ENCODE peak calls at places on chromosomes 12 and 14, in nine cellular contexts. One of them, this sample, is unnamed.

GRCh38 chr14:35331605-35332516 is 39.7 kb downstream of the PSMA6 start:
- DNase-seq in cardiac fibroblast: peak; percentile 45
- DNase-seq in smooth muscle cell of the brain vasculature: no peak
- DNase-seq in osteocyte: peak; percentile 76
- DNase-seq in SHP77: peak; percentile 49
- DNase-seq in LoVo: peak; percentile 74
- DNase-seq in MG63: no peak
- DNase-seq in B cell: no peak
- DNase-seq in astrocyte of the hippocampus: peak; percentile 47
- DNase-seq in this sample: no peak

GRCh38 chr12:109961201-109961600 is 35.0 kb downstream of the GIT2 start:
- DNase-seq in cardiac fibroblast: peak; percentile 44
- DNase-seq in smooth muscle cell of the brain vasculature: no peak
- DNase-seq in MG63: no peak
- DNase-seq in astrocyte of the hippocampus: peak; percentile 68
- DNase-seq in SHP77: no peak
- DNase-seq in B cell: no peak
- DNase-seq in osteocyte: no peak
- DNase-seq in LoVo: no peak
- DNase-seq in this sample: no peak

GRCh38 chr12:123267991-123268843 is 3.4 kb downstream of the CDK2AP1 start:
- DNase-seq in osteocyte: no peak
- DNase-seq in cardiac fibroblast: no peak
- DNase-seq in LoVo: no peak
- DNase-seq in B cell: no peak
- DNase-seq in smooth muscle cell of the brain vasculature: no peak
- DNase-seq in astrocyte of the hippocampus: peak; percentile 66
- DNase-seq in SHP77: peak; percentile 92
- DNase-seq in MG63: no peak
- DNase-seq in this sample: no peak

GRCh38 chr12:94304566-94305061 is 155.1 kb downstream of the CEP83 start:
- DNase-seq in astrocyte of the hippocampus: peak; percentile 89
- DNase-seq in SHP77: no peak
- DNase-seq in cardiac fibroblast: peak; percentile 36
- DNase-seq in B cell: no peak
- DNase-seq in MG63: no peak
- DNase-seq in smooth muscle cell of the brain vasculature: no peak
- DNase-seq in osteocyte: no peak
- DNase-seq in LoVo: no peak
- DNase-seq in this sample: no peak

GRCh38 chr12:103632554-103633216 is 45.6 kb downstream of the STAB2 start:
- DNase-seq in cardiac fibroblast: peak; percentile 69
- DNase-seq in MG63: peak; percentile 45
- DNase-seq in B cell: no peak
- DNase-seq in smooth muscle cell of the brain vasculature: no peak
- DNase-seq in LoVo: peak; percentile 72
- DNase-seq in osteocyte: no peak
- DNase-seq in astrocyte of the hippocampus: peak; percentile 46
- DNase-seq in SHP77: peak; percentile 61
- DNase-seq in this sample: peak; percentile 82

GRCh38 chr12:78494911-78495310 is 369.7 kb upstream of the SYT1 start:
- DNase-seq in SHP77: no peak
- DNase-seq in smooth muscle cell of the brain vasculature: peak; percentile 26
- DNase-seq in MG63: no peak
- DNase-seq in B cell: no peak
- DNase-seq in cardiac fibroblast: peak; percentile 1
- DNase-seq in astrocyte of the hippocampus: peak; percentile 58
- DNase-seq in LoVo: no peak
- DNase-seq in osteocyte: no peak
- DNase-seq in this sample: no peak

GRCh38 chr12:122336015-122336946 is 70.0 kb upstream of the VPS33A start:
- DNase-seq in cardiac fibroblast: peak; percentile 61
- DNase-seq in SHP77: peak; percentile 10
- DNase-seq in smooth muscle cell of the brain vasculature: no peak
- DNase-seq in LoVo: peak; percentile 54
- DNase-seq in astrocyte of the hippocampus: peak; percentile 47
- DNase-seq in MG63: peak; percentile 23
- DNase-seq in osteocyte: peak; percentile 19
- DNase-seq in B cell: peak; percentile 44
- DNase-seq in this sample: peak; percentile 22

GRCh38 chr12:50504798-50505385 is at the start of gene DIP2B:
- DNase-seq in LoVo: peak; percentile 97
- DNase-seq in osteocyte: peak; percentile 98
- DNase-seq in astrocyte of the hippocampus: peak; percentile 97
- DNase-seq in B cell: peak; percentile 96
- DNase-seq in cardiac fibroblast: peak; percentile 95
- DNase-seq in SHP77: peak; percentile 87
- DNase-seq in MG63: peak; percentile 92
- DNase-seq in smooth muscle cell of the brain vasculature: peak; percentile 72
- DNase-seq in this sample: peak; percentile 99

GRCh38 chr12:81329088-81329487 is 251.2 kb downstream of the ACSS3 start:
- DNase-seq in smooth muscle cell of the brain vasculature: no peak
- DNase-seq in cardiac fibroblast: peak; percentile 5
- DNase-seq in B cell: no peak
- DNase-seq in MG63: peak; percentile 5
- DNase-seq in osteocyte: no peak
- DNase-seq in astrocyte of the hippocampus: peak; percentile 3
- DNase-seq in SHP77: no peak
- DNase-seq in LoVo: peak; percentile 28
- DNase-seq in this sample: no peak

GRCh38 chr12:1360812-1361211 is 233.6 kb downstream of the FBXL14 start:
- DNase-seq in smooth muscle cell of the brain vasculature: no peak
- DNase-seq in cardiac fibroblast: no peak
- DNase-seq in osteocyte: no peak
- DNase-seq in B cell: no peak
- DNase-seq in astrocyte of the hippocampus: peak; percentile 83
- DNase-seq in MG63: peak; percentile 82
- DNase-seq in LoVo: no peak
- DNase-seq in SHP77: no peak
- DNase-seq in this sample: no peak

GRCh38 chr14:24712909-24713308 is 78.9 kb upstream of the GZMB start:
- DNase-seq in B cell: no peak
- DNase-seq in astrocyte of the hippocampus: no peak
- DNase-seq in MG63: no peak
- DNase-seq in SHP77: peak; percentile 18
- DNase-seq in osteocyte: no peak
- DNase-seq in smooth muscle cell of the brain vasculature: no peak
- DNase-seq in LoVo: no peak
- DNase-seq in cardiac fibroblast: no peak
- DNase-seq in this sample: no peak

GRCh38 chr14:79356040-79356439 is 855.3 kb downstream of the DIO2 start:
- DNase-seq in MG63: no peak
- DNase-seq in LoVo: no peak
- DNase-seq in osteocyte: no peak
- DNase-seq in smooth muscle cell of the brain vasculature: no peak
- DNase-seq in B cell: no peak
- DNase-seq in astrocyte of the hippocampus: peak; percentile 53
- DNase-seq in cardiac fibroblast: peak; percentile 3
- DNase-seq in SHP77: no peak
- DNase-seq in this sample: no peak

GRCh38 chr14:103316723-103317122 is 17.3 kb upstream of the EIF5 start:
- DNase-seq in LoVo: no peak
- DNase-seq in MG63: no peak
- DNase-seq in cardiac fibroblast: no peak
- DNase-seq in osteocyte: no peak
- DNase-seq in SHP77: no peak
- DNase-seq in smooth muscle cell of the brain vasculature: no peak
- DNase-seq in B cell: no peak
- DNase-seq in astrocyte of the hippocampus: no peak
- DNase-seq in this sample: no peak

GRCh38 chr12:132445884-132446471 is 44.0 kb upstream of the FBRSL1 start:
- DNase-seq in LoVo: peak; percentile 92
- DNase-seq in MG63: peak; percentile 88
- DNase-seq in smooth muscle cell of the brain vasculature: no peak
- DNase-seq in osteocyte: no peak
- DNase-seq in cardiac fibroblast: peak; percentile 80
- DNase-seq in astrocyte of the hippocampus: peak; percentile 23
- DNase-seq in B cell: no peak
- DNase-seq in SHP77: peak; percentile 100
- DNase-seq in this sample: no peak

GRCh38 chr12:117142094-117142493 is 42.9 kb upstream of the TESC start:
- DNase-seq in MG63: no peak
- DNase-seq in SHP77: no peak
- DNase-seq in B cell: peak; percentile 68
- DNase-seq in smooth muscle cell of the brain vasculature: no peak
- DNase-seq in osteocyte: no peak
- DNase-seq in cardiac fibroblast: no peak
- DNase-seq in astrocyte of the hippocampus: no peak
- DNase-seq in LoVo: no peak
- DNase-seq in this sample: no peak

GRCh38 chr14:32702571-32702970 is 236.1 kb upstream of the NPAS3 start:
- DNase-seq in astrocyte of the hippocampus: peak; percentile 95
- DNase-seq in osteocyte: no peak
- DNase-seq in MG63: peak; percentile 52
- DNase-seq in B cell: peak; percentile 42
- DNase-seq in SHP77: no peak
- DNase-seq in LoVo: no peak
- DNase-seq in smooth muscle cell of the brain vasculature: no peak
- DNase-seq in cardiac fibroblast: peak; percentile 57
- DNase-seq in this sample: peak; percentile 52

GRCh38 chr12:92139634-92140555 is 5.8 kb downstream of the BTG1 start:
- DNase-seq in cardiac fibroblast: no peak
- DNase-seq in osteocyte: no peak
- DNase-seq in smooth muscle cell of the brain vasculature: no peak
- DNase-seq in SHP77: no peak
- DNase-seq in astrocyte of the hippocampus: peak; percentile 32
- DNase-seq in B cell: no peak
- DNase-seq in MG63: no peak
- DNase-seq in LoVo: no peak
- DNase-seq in this sample: no peak

GRCh38 chr12:116689586-116689985 is 48.3 kb downstream of the SPRING1 start:
- DNase-seq in astrocyte of the hippocampus: no peak
- DNase-seq in LoVo: no peak
- DNase-seq in B cell: no peak
- DNase-seq in smooth muscle cell of the brain vasculature: no peak
- DNase-seq in MG63: no peak
- DNase-seq in osteocyte: no peak
- DNase-seq in cardiac fibroblast: no peak
- DNase-seq in SHP77: no peak
- DNase-seq in this sample: no peak

GRCh38 chr14:23513005-23513412 is 38.6 kb downstream of the ZFHX2 start:
- DNase-seq in cardiac fibroblast: no peak
- DNase-seq in B cell: no peak
- DNase-seq in osteocyte: no peak
- DNase-seq in LoVo: no peak
- DNase-seq in SHP77: peak; percentile 58
- DNase-seq in MG63: no peak
- DNase-seq in astrocyte of the hippocampus: peak; percentile 15
- DNase-seq in smooth muscle cell of the brain vasculature: no peak
- DNase-seq in this sample: no peak

GRCh38 chr12:113065126-113066007 is 8.8 kb downstream of the DTX1 start:
- DNase-seq in cardiac fibroblast: no peak
- DNase-seq in SHP77: peak; percentile 30
- DNase-seq in B cell: no peak
- DNase-seq in LoVo: no peak
- DNase-seq in smooth muscle cell of the brain vasculature: no peak
- DNase-seq in MG63: peak; percentile 6
- DNase-seq in osteocyte: no peak
- DNase-seq in astrocyte of the hippocampus: peak; percentile 43
- DNase-seq in this sample: peak; percentile 40

GRCh38 chr12:15534322-15534721 is 212.0 kb downstream of the PTPRO start:
- DNase-seq in smooth muscle cell of the brain vasculature: no peak
- DNase-seq in astrocyte of the hippocampus: peak; percentile 15
- DNase-seq in MG63: no peak
- DNase-seq in osteocyte: no peak
- DNase-seq in LoVo: peak; percentile 80
- DNase-seq in SHP77: no peak
- DNase-seq in B cell: no peak
- DNase-seq in cardiac fibroblast: peak; percentile 26
- DNase-seq in this sample: no peak